ENCODE peak calls at places on chromosomes 13 and 19, in five cellular contexts. N, O, M, B and F are unnamed samples.

GRCh38 chr13:34064456-34065205 is 246.7 kb downstream of the RFC3 start:
- DNase-seq in N (no peak), O (no peak), M (no peak), B (peak), F (no peak)

GRCh38 chr19:17847538-17848366 is at the start of gene JAK3:
- DNase-seq in N (no peak), O (peak), M (peak), B (peak), F (peak)

GRCh38 chr13:102399791-102400618 is 1.8 kb downstream of the FGF14 start:
- DNase-seq in N (peak), O (peak), M (peak), B (no peak), F (peak)

GRCh38 chr19:19606021-19606420 is 12.5 kb downstream of the PBX4 start:
- DNase-seq in N (no peak), O (no peak), M (peak), B (no peak), F (peak)

GRCh38 chr19:18109731-18110671 is 12.4 kb downstream of the MAST3 start:
- DNase-seq in N (peak), O (peak), M (peak), B (no peak), F (peak)

GRCh38 chr13:43626994-43627393 is 159.8 kb downstream of the ENOX1 start:
- DNase-seq in N (no peak), O (no peak), M (no peak), B (no peak), F (no peak)

GRCh38 chr19:8423821-8424223 is 10.7 kb downstream of the MARCHF2 start:
- DNase-seq in N (peak), O (peak), M (peak), B (peak), F (peak)

GRCh38 chr13:34409496-34410163 is 532.4 kb upstream of the NBEA start:
- DNase-seq in N (no peak), O (no peak), M (no peak), B (no peak), F (no peak)

GRCh38 chr19:14474827-14475226 is 327 bp downstream of the PTGER1 start:
- DNase-seq in N (no peak), O (no peak), M (no peak), B (no peak), F (no peak)

GRCh38 chr19:14476307-14476662 is 1.1 kb upstream of the PTGER1 start:
- DNase-seq in N (no peak), O (no peak), M (no peak), B (no peak), F (no peak)

GRCh38 chr19:14476663-14477401 is 1.7 kb upstream of the PTGER1 start:
- DNase-seq in N (no peak), O (peak), M (peak), B (peak), F (peak)

GRCh38 chr19:14473915-14474578 is 1.1 kb downstream of the PTGER1 start:
- DNase-seq in N (peak), O (no peak), M (no peak), B (no peak), F (peak)

DNA sequence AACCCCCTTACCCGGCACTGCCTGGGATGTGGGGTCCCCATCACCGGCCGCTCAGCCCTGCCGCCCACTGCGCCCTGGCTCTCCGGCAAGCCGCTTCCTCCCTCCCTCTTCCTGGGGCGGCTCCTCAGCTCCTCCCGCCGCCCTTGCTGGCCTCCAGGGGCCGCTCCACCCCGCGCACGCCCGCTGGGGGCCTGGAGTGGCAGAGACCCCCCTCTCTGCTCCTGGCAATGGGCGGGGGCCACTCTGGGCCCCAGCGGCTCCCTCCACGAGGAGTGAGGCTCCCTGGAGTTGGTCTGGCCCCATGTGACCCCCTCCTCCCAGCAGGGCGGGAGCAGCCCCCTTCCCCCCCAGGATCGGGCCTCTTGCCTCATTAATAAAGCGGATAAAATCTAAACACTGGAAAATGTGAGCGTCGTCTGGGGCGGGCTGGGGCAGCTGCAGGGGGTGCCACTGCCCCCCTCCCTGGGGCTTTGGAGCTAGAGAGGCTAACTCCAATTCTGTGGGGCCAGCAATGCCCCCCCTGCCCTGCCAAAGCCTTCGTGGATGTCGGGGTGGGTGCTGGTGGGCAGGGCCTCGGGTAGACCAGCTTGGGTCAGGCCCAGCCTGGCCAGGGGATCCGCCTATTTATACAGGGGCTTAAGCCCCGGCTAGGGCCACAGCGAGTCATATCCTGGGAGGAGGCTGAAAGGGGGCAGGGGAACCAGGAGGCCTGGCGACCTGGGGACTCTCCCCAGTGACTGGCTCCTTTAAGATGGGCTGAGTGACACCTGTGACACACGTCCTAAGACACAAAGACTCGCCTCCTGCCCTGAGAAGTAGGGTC is at the start of gene PTGER1:
- DNase-seq in N (no peak), O (no peak), M (peak), B (no peak), F (peak)
- H3K4me3 ChIP-seq in N (peak), O (no peak), M (no peak), B (no peak), F (no peak)

GRCh38 chr13:66837246-66837645 is 392.9 kb downstream of the PCDH9 start:
- DNase-seq in N (no peak), O (no peak), M (no peak), B (no peak), F (no peak)

GRCh38 chr13:66826398-66826797 is 403.7 kb downstream of the PCDH9 start:
- DNase-seq in N (no peak), O (no peak), M (no peak), B (no peak), F (no peak)

GRCh38 chr13:66829803-66830202 is 400.3 kb downstream of the PCDH9 start:
- DNase-seq in N (no peak), O (no peak), M (no peak), B (no peak), F (no peak)

GRCh38 chr13:66835040-66835628 is 395.0 kb downstream of the PCDH9 start:
- DNase-seq in N (no peak), O (no peak), M (peak), B (peak), F (no peak)

GRCh38 chr13:66831317-66831716 is 398.8 kb downstream of the PCDH9 start:
- DNase-seq in N (no peak), O (no peak), M (no peak), B (no peak), F (peak)
- H3K4me3 ChIP-seq in N (no peak), O (no peak), M (no peak), B (no peak), F (no peak)

DNA sequence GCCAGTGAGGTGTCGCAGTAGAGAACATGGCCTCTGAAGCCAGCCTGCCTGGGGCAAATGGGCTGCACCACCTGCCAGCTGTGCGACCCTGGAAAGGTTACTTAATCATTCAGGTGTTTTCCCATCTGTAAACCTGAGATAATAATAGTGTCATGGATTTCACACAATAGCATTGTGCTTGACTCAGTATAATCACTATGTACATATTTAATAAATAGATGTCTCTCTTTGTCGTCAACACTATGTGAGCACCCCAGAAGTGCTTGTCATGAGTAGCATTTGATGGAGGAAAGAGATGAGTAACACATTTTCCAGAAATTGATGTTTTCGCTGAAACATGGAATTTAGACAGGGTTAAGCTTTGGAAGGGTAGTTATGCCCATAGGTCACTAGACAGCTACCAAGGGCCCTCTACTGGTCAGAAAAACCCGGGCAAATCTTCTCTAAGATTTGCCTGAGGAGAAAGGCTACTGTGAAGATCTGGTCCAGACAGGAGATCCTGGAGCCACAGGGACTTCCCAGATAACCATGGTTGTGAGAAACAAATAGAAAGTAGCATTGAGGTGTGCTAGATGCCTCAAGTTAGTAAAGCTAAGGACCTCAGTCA is 9.5 kb upstream of the MBNL2 start:
- DNase-seq in N (no peak), O (no peak), M (peak), B (peak), F (peak)
- H3K4me3 ChIP-seq in N (no peak), O (no peak), M (no peak), B (no peak), F (no peak)

GRCh38 chr13:45297456-45298205 is 43.4 kb downstream of the TPT1 start:
- DNase-seq in N (no peak), O (no peak), M (no peak), B (no peak), F (no peak)

GRCh38 chr13:45295536-45295935 is 45.4 kb downstream of the TPT1 start:
- DNase-seq in N (no peak), O (no peak), M (no peak), B (no peak), F (no peak)

GRCh38 chr13:45296259-45296658 is 44.7 kb downstream of the TPT1 start:
- DNase-seq in N (no peak), O (no peak), M (no peak), B (peak), F (no peak)

GRCh38 chr13:45289936-45290563 is 50.9 kb downstream of the TPT1 start:
- DNase-seq in N (no peak), O (no peak), M (no peak), B (no peak), F (no peak)

GRCh38 chr13:45292176-45292575 is 48.8 kb downstream of the TPT1 start:
- DNase-seq in N (no peak), O (no peak), M (no peak), B (no peak), F (peak)
- H3K4me3 ChIP-seq in N (no peak), O (no peak), M (no peak), B (no peak), F (no peak)